ENCODE peak calls at places on chromosome 11, in seven cellular contexts. K is mucosa of descending colon, D is A549, J is Peyer's patch, F is fibroblast of pulmonary artery, W is astrocyte of the spinal cord, G is esophagus squamous epithelium. H is an unnamed sample.

GRCh38 chr11:102575016-102575415 is 44.5 kb upstream of the MMP7 start:
- DNase-seq in D (no peak), W (no peak), G (no peak), F (no peak), K (no peak), J (no peak), H (no peak)

GRCh38 chr11:35354644-35355043 is 64.7 kb downstream of the SLC1A2 start:
- DNase-seq in J (no peak), G (no peak), W (no peak), F (no peak), K (no peak), D (no peak), H (no peak)

GRCh38 chr11:69157156-69157821 is 1.6 kb downstream of the SMIM38 start:
- DNase-seq in W (peak; percentile 46), G (no peak), F (peak; percentile 57), K (no peak), D (no peak), J (no peak), H (no peak)

GRCh38 chr11:119473226-119473625 is 50.3 kb upstream of the THY1 start:
- DNase-seq in G (no peak), F (no peak), D (no peak), J (no peak), K (no peak), W (no peak), H (no peak)

GRCh38 chr11:119892311-119892808 is 163.4 kb upstream of the NECTIN1 start:
- DNase-seq in D (no peak), G (no peak), J (no peak), F (no peak), K (no peak), W (no peak), H (no peak)

GRCh38 chr11:62710001-62710345 is 2.5 kb downstream of the GNG3 start:
- DNase-seq in F (peak; percentile 31), G (no peak), K (no peak), W (no peak), J (no peak), D (no peak), H (no peak)

GRCh38 chr11:66950113-66950535 is 8.1 kb downstream of the PC start:
- DNase-seq in K (peak; percentile 58), D (peak; percentile 97), F (peak; percentile 83), W (peak; percentile 71), J (no peak), G (no peak), H (no peak)

GRCh38 chr11:13210424-13210823 is 67.2 kb upstream of the BMAL1 start:
- DNase-seq in J (no peak), K (no peak), D (peak; percentile 88), W (peak; percentile 81), F (peak; percentile 90), G (no peak), H (no peak)

GRCh38 chr11:125797641-125798040 is 9.7 kb downstream of the PATE3 start:
- DNase-seq in J (no peak), F (no peak), D (no peak), W (no peak), G (no peak), K (no peak), H (no peak)

GRCh38 chr11:8841899-8842298 is 69.1 kb upstream of the AKIP1 start:
- DNase-seq in J (no peak), W (peak; percentile 5), G (no peak), D (no peak), F (no peak), K (no peak), H (no peak)

GRCh38 chr11:83768476-83768875 is 482.3 kb upstream of the CCDC90B start:
- DNase-seq in W (no peak), J (no peak), D (no peak), K (no peak), F (no peak), G (no peak), H (no peak)

GRCh38 chr11:16612801-16613400 is 125.5 kb upstream of the C11orf58 start:
- DNase-seq in K (no peak), D (no peak), J (no peak), F (no peak), W (no peak), G (no peak), H (no peak)

GRCh38 chr11:61671527-61671926 is 8.7 kb upstream of the DAGLA start:
- DNase-seq in D (peak; percentile 51), G (no peak), W (no peak), K (no peak), J (no peak), F (no peak), H (no peak)

DNA sequence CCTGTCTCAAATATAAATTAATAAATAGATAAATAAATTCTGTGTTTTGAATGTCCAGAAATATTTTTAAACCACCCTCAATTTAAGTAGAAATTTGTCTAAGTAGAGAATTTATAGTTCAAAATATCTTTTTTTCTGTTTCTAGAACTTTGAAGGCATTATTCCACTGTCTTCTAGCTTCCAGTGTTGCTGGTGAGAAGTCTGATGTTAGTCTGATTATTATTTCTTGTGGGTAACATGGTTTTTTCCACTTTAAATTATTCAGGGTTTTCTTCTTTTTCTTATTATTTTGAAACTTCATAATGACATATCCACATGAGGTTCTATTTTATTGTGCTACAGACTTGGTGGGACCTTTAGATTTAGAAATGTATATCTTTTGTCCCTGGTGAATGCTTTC is 46.4 kb upstream of the HEPHL1 start:
- DNase-seq in F (no peak), W (no peak), K (no peak), G (no peak), D (no peak), J (no peak), H (no peak)
- TF ChIP-seq CTCF in F (no peak), W (no peak), K (no peak), G (no peak), D (no peak), J (no peak), H (no peak)

GRCh38 chr11:71137376-71137775 is 115.0 kb downstream of the SHANK2 start:
- DNase-seq in K (no peak), D (no peak), J (no peak), F (no peak), W (no peak), G (no peak), H (no peak)

GRCh38 chr11:71138737-71139425 is 113.5 kb downstream of the SHANK2 start:
- DNase-seq in G (no peak), F (no peak), K (no peak), D (no peak), W (no peak), J (no peak), H (no peak)

GRCh38 chr11:71144010-71144409 is 108.4 kb downstream of the SHANK2 start:
- DNase-seq in D (no peak), J (no peak), K (no peak), W (no peak), F (no peak), G (no peak), H (no peak)

GRCh38 chr11:71139516-71140205 is 112.7 kb downstream of the SHANK2 start:
- DNase-seq in F (no peak), K (no peak), G (no peak), D (no peak), W (peak; percentile 22), J (no peak), H (no peak)

GRCh38 chr11:71140206-71140919 is 112.0 kb downstream of the SHANK2 start:
- DNase-seq in D (no peak), J (no peak), K (no peak), W (no peak), G (no peak), F (no peak), H (no peak)
- TF ChIP-seq CTCF in D (no peak), J (no peak), K (no peak), W (no peak), G (no peak), F (no peak), H (no peak)

GRCh38 chr11:65422104-65422632 is 430 bp upstream of the NEAT1 start:
- DNase-seq in G (peak; percentile 78), D (peak; percentile 99), K (peak; percentile 99), W (peak; percentile 98), F (peak; percentile 99), J (peak; percentile 91), H (peak; percentile 90)
- TF ChIP-seq CTCF in G (no peak), D (peak; percentile 17), K (no peak), W (no peak), F (no peak), J (no peak), H (no peak)

DNA sequence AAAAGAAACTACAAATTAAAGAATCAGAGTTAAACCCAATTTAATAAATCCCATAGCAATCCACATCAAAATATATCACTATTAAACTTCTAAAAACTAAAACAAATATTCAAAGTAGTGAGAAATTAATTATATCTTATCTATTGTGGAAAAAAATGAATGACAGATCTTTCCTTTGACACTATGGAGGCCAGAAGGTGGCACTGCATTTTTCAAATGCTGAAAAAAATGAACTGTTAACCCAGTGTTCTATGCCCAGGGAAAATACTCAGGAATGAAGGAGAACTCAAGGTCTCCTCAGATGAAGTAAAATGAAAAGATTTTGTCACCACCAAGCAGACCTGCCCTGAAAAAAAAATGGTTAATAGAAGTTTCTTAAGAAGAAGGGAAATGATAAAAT is 27.7 kb downstream of the TYR start:
- DNase-seq in J (no peak), G (no peak), K (no peak), F (peak; percentile 5), D (no peak), W (no peak), H (no peak)
- TF ChIP-seq CTCF in J (no peak), G (no peak), K (no peak), F (peak; percentile 10), D (no peak), W (peak; percentile 9), H (no peak)